ENCODE peak calls at places on chromosome 5, in four cellular contexts. J is kidney epithelial cell, Q is WERI-Rb-1, R is heart right ventricle. M is an unnamed sample.

GRCh38 chr5:112917453-112918005 is 4.5 kb downstream of the REEP5 start:
- DNase-seq in J (no peak), Q (peak; percentile 57), R (no peak), M (no peak)

GRCh38 chr5:11383506-11384095 is 520.6 kb downstream of the CTNND2 start:
- DNase-seq in J (no peak), Q (peak; percentile 82), R (no peak), M (no peak)

GRCh38 chr5:159912033-159912800 is 4.1 kb upstream of the ADRA1B start:
- DNase-seq in J (peak; percentile 57), Q (no peak), R (no peak), M (no peak)

GRCh38 chr5:106121972-106122605 is 1548.6 kb downstream of the EFNA5 start:
- DNase-seq in J (no peak), Q (peak; percentile 37), R (no peak), M (peak; percentile 54)

GRCh38 chr5:10760976-10761841 is at the start of gene DAP:
- DNase-seq in J (peak; percentile 34), Q (peak; percentile 91), R (peak; percentile 90), M (peak; percentile 92)

GRCh38 chr5:149549461-149550266 is 1.6 kb downstream of the CSNK1A1 start:
- DNase-seq in J (no peak), Q (no peak), R (no peak), M (peak; percentile 30)

GRCh38 chr5:121987052-121987684 is 25.4 kb downstream of the SRFBP1 start:
- DNase-seq in J (no peak), Q (no peak), R (no peak), M (no peak)

GRCh38 chr5:133467712-133468463 is 144.5 kb downstream of the FSTL4 start:
- DNase-seq in J (no peak), Q (no peak), R (no peak), M (peak; percentile 21)

GRCh38 chr5:172855597-172856292 is 21.7 kb downstream of the ERGIC1 start:
- DNase-seq in J (no peak), Q (no peak), R (peak; percentile 65), M (no peak)

GRCh38 chr5:40601198-40601868 is 78.4 kb upstream of the PTGER4 start:
- DNase-seq in J (no peak), Q (no peak), R (no peak), M (no peak)

GRCh38 chr5:118924006-118924389 is 64.3 kb downstream of the DTWD2 start:
- DNase-seq in J (no peak), Q (no peak), R (no peak), M (no peak)

GRCh38 chr5:150161242-150162141 is 5.1 kb upstream of the CDX1 start:
- DNase-seq in J (no peak), Q (peak; percentile 92), R (peak; percentile 91), M (peak; percentile 96)

GRCh38 chr5:77900691-77901090 is 124.6 kb upstream of the TBCA start:
- DNase-seq in J (no peak), Q (no peak), R (no peak), M (no peak)

GRCh38 chr5:131760793-131761192 is 36.0 kb downstream of the FNIP1 start:
- DNase-seq in J (no peak), Q (no peak), R (no peak), M (no peak)

GRCh38 chr5:178335287-178336030 is 102.9 kb upstream of the PHYKPL start:
- DNase-seq in J (no peak), Q (no peak), R (no peak), M (no peak)

GRCh38 chr5:140295414-140295813 is 7.5 kb downstream of the PFDN1 start:
- DNase-seq in J (peak; percentile 77), Q (no peak), R (no peak), M (no peak)

GRCh38 chr5:100575815-100576214 is 40.6 kb downstream of the FAM174A start:
- DNase-seq in J (no peak), Q (no peak), R (no peak), M (no peak)

GRCh38 chr5:88826959-88827585 is 55.9 kb downstream of the MEF2C start:
- DNase-seq in J (peak; percentile 32), Q (no peak), R (peak; percentile 20), M (no peak)

GRCh38 chr5:116572375-116573278 is 2.0 kb downstream of the SEMA6A start:
- DNase-seq in J (no peak), Q (peak; percentile 74), R (peak; percentile 41), M (peak; percentile 68)

GRCh38 chr5:163509288-163510040 is 4.0 kb downstream of the MAT2B start:
- DNase-seq in J (no peak), Q (no peak), R (no peak), M (no peak)

GRCh38 chr5:4551034-4551433 is 589.1 kb upstream of the ADAMTS16 start:
- DNase-seq in J (no peak), Q (no peak), R (no peak), M (no peak)

GRCh38 chr5:82307431-82307830 is 29.3 kb upstream of the RPS23 start:
- DNase-seq in J (no peak), Q (no peak), R (no peak), M (no peak)

GRCh38 chr5:83720805-83721431 is at the start of gene HAPLN1:
- DNase-seq in J (no peak), Q (peak; percentile 22), R (no peak), M (peak; percentile 40)

GRCh38 chr5:105943119-105943518 is 1727.6 kb downstream of the EFNA5 start:
- DNase-seq in J (no peak), Q (no peak), R (no peak), M (no peak)

GRCh38 chr5:135204151-135204600 is 170.1 kb upstream of the PITX1 start:
- DNase-seq in J (no peak), Q (no peak), R (no peak), M (no peak)
- TF ChIP-seq CTCF in J (peak; percentile 46), Q (peak; percentile 14), R (no peak), M (peak; percentile 42)

GRCh38 chr5:17024686-17025180 is 88.6 kb upstream of the MYO10 start:
- DNase-seq in J (no peak), Q (no peak), R (no peak), M (no peak)
- TF ChIP-seq CTCF in J (no peak), Q (no peak), R (no peak), M (no peak)

DNA sequence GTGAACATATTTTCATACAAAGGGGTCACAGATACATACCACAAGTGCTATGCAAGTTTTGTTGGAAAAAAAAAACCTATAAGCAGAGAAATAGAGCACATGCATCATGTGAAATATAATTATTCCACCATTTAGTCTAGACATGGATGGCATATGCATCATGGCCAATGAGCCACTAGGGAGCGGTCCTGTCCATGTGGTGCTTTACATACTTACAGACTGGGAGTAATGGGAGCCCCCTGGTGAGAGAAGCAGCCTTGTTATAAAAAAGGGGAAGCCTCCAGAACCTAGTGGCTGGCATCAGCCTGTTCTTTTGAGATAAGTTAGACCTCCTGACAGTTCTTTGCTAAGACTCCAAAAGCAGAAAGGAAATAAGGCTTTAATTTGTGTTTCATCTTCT is 1524.1 kb downstream of the MAT2B start:
- DNase-seq in J (no peak), Q (peak; percentile 71), R (no peak), M (peak; percentile 12)
- TF ChIP-seq CTCF in J (peak; percentile 20), Q (peak; percentile 60), R (peak; percentile 5), M (peak; percentile 38)

DNA sequence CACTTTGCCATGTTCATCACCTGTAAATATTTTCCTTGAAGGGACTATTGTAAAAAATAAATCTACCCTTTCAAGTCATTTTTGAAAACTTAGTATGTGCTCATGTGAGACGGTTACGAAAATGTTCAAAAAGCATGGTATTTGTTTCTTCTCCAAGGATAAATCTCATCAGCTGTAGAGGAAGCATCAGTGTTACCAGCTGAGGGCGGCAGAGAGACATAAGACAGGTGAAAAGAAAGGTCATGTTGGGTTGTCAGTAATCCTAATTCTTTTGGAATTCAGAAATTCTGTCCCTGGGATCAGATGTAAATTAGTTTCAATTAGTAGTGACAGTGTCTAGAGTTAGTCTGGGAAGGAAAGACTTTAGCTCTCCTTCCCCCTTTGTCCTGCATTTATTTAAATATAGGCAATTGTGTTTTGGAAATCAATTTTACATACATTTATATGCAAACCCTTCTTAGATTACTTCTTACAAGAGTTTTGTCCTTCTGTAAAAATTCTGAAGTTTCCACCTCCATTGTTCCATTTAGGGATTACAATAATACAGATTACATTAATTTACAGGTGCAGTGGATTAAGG is 791.9 kb upstream of the CDH6 start:
- DNase-seq in J (no peak), Q (peak; percentile 74), R (no peak), M (peak; percentile 55)
- TF ChIP-seq CTCF in J (peak; percentile 73), Q (peak; percentile 61), R (peak; percentile 53), M (peak; percentile 60)